ENCODE peak calls at places on chromosome 5, in seven cellular contexts. O is H9; V is CD4-positive, alpha-beta T cell; M is stomach; B is osteoblast; F is neural progenitor cell; Y is fibroblast of lung. G is an unnamed sample.

GRCh38 chr5:115375922-115376321 is 79.5 kb upstream of the CCDC112 start:
- DNase-seq in O (no peak), V (no peak), M (no peak), B (no peak), F (no peak), Y (no peak), G (peak; percentile 79)

GRCh38 chr5:76715734-76716455 is at the start of gene F2R:
- DNase-seq in O (peak; percentile 83), V (peak; percentile 36), M (peak; percentile 38), B (peak; percentile 95), F (peak; percentile 91), Y (peak; percentile 81), G (peak; percentile 59)

GRCh38 chr5:149514512-149514911 is 36.7 kb downstream of the CSNK1A1 start:
- DNase-seq in O (no peak), V (no peak), M (no peak), B (no peak), F (no peak), Y (no peak), G (no peak)

GRCh38 chr5:88743231-88743879 is 139.6 kb downstream of the MEF2C start:
- DNase-seq in O (no peak), V (no peak), M (no peak), B (peak; percentile 54), F (no peak), Y (peak; percentile 20), G (no peak)

GRCh38 chr5:132385321-132386105 is 16.0 kb downstream of the SLC22A5 start:
- DNase-seq in O (no peak), V (peak; percentile 56), M (peak; percentile 52), B (peak; percentile 92), F (peak; percentile 50), Y (peak; percentile 40), G (no peak)

GRCh38 chr5:174990909-174991308 is 266.5 kb downstream of the MSX2 start:
- DNase-seq in O (no peak), V (no peak), M (peak; percentile 71), B (no peak), F (no peak), Y (no peak), G (no peak)

GRCh38 chr5:170097934-170098333 is 7.8 kb upstream of the FOXI1 start:
- DNase-seq in O (no peak), V (no peak), M (no peak), B (no peak), F (no peak), Y (no peak), G (no peak)

GRCh38 chr5:24819841-24820240 is 175.1 kb upstream of the CDH10 start:
- DNase-seq in O (no peak), V (no peak), M (no peak), B (no peak), F (no peak), Y (peak; percentile 5), G (no peak)

GRCh38 chr5:124986667-124987066 is 240.2 kb upstream of the ZNF608 start:
- DNase-seq in O (no peak), V (no peak), M (no peak), B (no peak), F (no peak), Y (peak; percentile 8), G (no peak)

GRCh38 chr5:1564182-1564748 is 40.5 kb upstream of the LPCAT1 start:
- DNase-seq in O (no peak), V (no peak), M (peak; percentile 27), B (peak; percentile 89), F (no peak), Y (peak; percentile 72), G (no peak)

GRCh38 chr5:91245871-91246270 is 137.2 kb downstream of the ARRDC3 start:
- DNase-seq in O (no peak), V (no peak), M (no peak), B (no peak), F (no peak), Y (no peak), G (no peak)

GRCh38 chr5:150106669-150107068 is 20.3 kb upstream of the CSF1R start:
- DNase-seq in O (no peak), V (no peak), M (no peak), B (peak; percentile 31), F (no peak), Y (peak; percentile 33), G (no peak)

GRCh38 chr5:96619946-96620345 is 42.2 kb upstream of the CAST start:
- DNase-seq in O (no peak), V (no peak), M (no peak), B (peak; percentile 15), F (no peak), Y (no peak), G (no peak)

GRCh38 chr5:11560915-11561697 is 343.1 kb downstream of the CTNND2 start:
- DNase-seq in O (no peak), V (no peak), M (no peak), B (no peak), F (no peak), Y (peak; percentile 9), G (no peak)

GRCh38 chr5:93893050-93893449 is 151.7 kb upstream of the POU5F2 start:
- DNase-seq in O (no peak), V (no peak), M (no peak), B (no peak), F (no peak), Y (no peak), G (no peak)

GRCh38 chr5:22852807-22853670 is at the start of gene CDH12:
- DNase-seq in O (peak; percentile 67), V (no peak), M (no peak), B (no peak), F (peak; percentile 77), Y (no peak), G (no peak)

GRCh38 chr5:9165567-9165966 is 380.3 kb downstream of the SEMA5A start:
- DNase-seq in O (no peak), V (no peak), M (no peak), B (no peak), F (peak; percentile 30), Y (peak; percentile 23), G (no peak)

GRCh38 chr5:158492850-158493249 is 606.9 kb downstream of the EBF1 start:
- DNase-seq in O (no peak), V (no peak), M (no peak), B (no peak), F (no peak), Y (peak; percentile 61), G (no peak)

GRCh38 chr5:74540582-74540981 is 99.9 kb downstream of the ENC1 start:
- DNase-seq in O (no peak), V (no peak), M (no peak), B (no peak), F (peak; percentile 33), Y (no peak), G (no peak)

GRCh38 chr5:102666164-102666951 is 88.7 kb upstream of the PAM start:
- DNase-seq in O (no peak), V (no peak), M (no peak), B (peak; percentile 23), F (peak; percentile 40), Y (peak; percentile 61), G (no peak)

GRCh38 chr5:142618125-142618524 is 67.8 kb downstream of the FGF1 start:
- DNase-seq in O (no peak), V (no peak), M (no peak), B (peak; percentile 80), F (no peak), Y (peak; percentile 77), G (no peak)

GRCh38 chr5:139543423-139543991 is 17.6 kb upstream of the UBE2D2 start:
- DNase-seq in O (peak; percentile 91), V (peak; percentile 14), M (peak; percentile 55), B (peak; percentile 47), F (peak; percentile 76), Y (peak; percentile 43), G (peak; percentile 78)

GRCh38 chr5:119353213-119353612 is 2.6 kb upstream of the TNFAIP8 start:
- DNase-seq in O (no peak), V (no peak), M (no peak), B (no peak), F (no peak), Y (no peak), G (no peak)

DNA sequence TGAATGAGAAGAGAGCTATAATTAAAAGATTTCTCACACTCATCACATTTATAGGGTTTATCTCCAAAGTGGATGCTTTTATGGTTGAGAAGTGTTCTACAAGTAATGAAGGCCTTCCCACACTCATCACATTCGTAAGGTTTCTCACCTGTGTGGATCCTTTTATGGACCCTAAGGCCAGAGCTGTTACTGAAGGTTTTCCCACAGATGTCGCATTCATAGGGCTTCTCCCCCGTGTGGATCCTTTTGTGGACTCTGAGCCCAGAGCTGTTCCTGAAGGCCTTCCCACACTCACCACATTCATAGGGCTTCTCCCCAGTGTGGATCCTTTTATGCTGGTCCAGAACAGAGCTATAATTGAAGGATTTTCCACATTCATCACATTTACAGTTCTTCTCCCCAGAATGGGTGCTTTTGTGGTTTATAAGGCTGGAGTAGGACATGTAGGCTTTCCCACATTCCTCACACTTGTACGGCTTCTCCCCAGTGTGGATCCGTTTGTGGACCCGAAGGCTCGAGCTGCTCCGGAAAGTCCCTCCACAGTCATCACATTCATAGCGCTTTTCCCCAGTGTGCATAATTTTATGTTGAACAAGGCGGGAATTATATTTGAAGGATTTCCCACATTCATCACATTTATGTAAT is 10.5 kb downstream of the ZFP62 start:
- DNase-seq in O (no peak), V (no peak), M (no peak), B (no peak), F (no peak), Y (no peak), G (no peak)
- H3K9me3 ChIP-seq in O (peaks cover 53% of the 10 kb centered on the region), V (peaks cover 19% of the 10 kb centered on the region), M (peaks cover 32% of the 10 kb centered on the region), B (peaks cover 43% of the 10 kb centered on the region), F (peaks cover 56% of the 10 kb centered on the region), Y (peaks cover 13% of the 10 kb centered on the region), G (no peaks in the 10 kb centered on the region)

GRCh38 chr5:6188344-6188743 is 190.0 kb downstream of the MED10 start:
- DNase-seq in O (no peak), V (no peak), M (no peak), B (no peak), F (no peak), Y (no peak), G (no peak)
- H3K9me3 ChIP-seq in O (no peaks in the 10 kb centered on the region), V (no peaks in the 10 kb centered on the region), M (no peaks in the 10 kb centered on the region), B (no peaks in the 10 kb centered on the region), F (no peaks in the 10 kb centered on the region), Y (no peaks in the 10 kb centered on the region), G (no peaks in the 10 kb centered on the region)

GRCh38 chr5:108373426-108373825 is 8.5 kb downstream of the FBXL17 start:
- DNase-seq in O (no peak), V (no peak), M (no peak), B (no peak), F (no peak), Y (no peak), G (no peak)
- H3K9me3 ChIP-seq in O (peaks cover 5% of the 10 kb centered on the region), V (peaks cover 36% of the 10 kb centered on the region), M (peaks cover 22% of the 10 kb centered on the region), B (peaks cover 3% of the 10 kb centered on the region), F (peaks cover 21% of the 10 kb centered on the region), Y (no peaks in the 10 kb centered on the region), G (peaks cover 37% of the 10 kb centered on the region)

GRCh38 chr5:180250329-180250728 is 41.3 kb upstream of the RASGEF1C start:
- DNase-seq in O (no peak), V (no peak), M (no peak), B (no peak), F (no peak), Y (no peak), G (no peak)
- H3K9me3 ChIP-seq in O (peaks cover 37% of the 10 kb centered on the region), V (peaks cover 67% of the 10 kb centered on the region), M (peaks cover 100% of the 10 kb centered on the region), B (peaks cover 37% of the 10 kb centered on the region), F (peaks cover 30% of the 10 kb centered on the region), Y (no peaks in the 10 kb centered on the region), G (peaks cover 63% of the 10 kb centered on the region)

DNA sequence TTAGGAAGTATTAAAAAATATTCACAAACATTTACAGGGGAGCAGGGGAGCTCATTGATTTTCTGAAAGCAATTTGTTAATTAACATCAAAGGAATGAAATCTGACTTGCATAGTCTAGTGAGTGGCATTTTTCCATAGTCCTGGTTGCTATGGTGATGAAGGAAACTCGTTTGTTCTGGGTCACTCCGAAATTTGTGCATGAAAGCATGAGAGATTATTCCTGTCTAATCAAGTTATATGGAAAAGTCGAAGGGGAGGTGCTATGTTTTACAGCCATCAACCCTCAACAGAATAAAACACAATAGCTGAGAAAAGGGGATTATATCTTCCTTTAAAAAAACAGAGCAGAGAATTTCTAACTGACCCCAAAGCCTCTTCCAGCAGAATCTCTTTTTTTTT is 1495.7 kb upstream of the WWC1 start:
- DNase-seq in O (no peak), V (no peak), M (no peak), B (no peak), F (no peak), Y (no peak), G (no peak)
- H3K9me3 ChIP-seq in O (no peaks in the 10 kb centered on the region), V (no peaks in the 10 kb centered on the region), M (peaks cover 11% of the 10 kb centered on the region), B (no peaks in the 10 kb centered on the region), F (no peaks in the 10 kb centered on the region), Y (no peaks in the 10 kb centered on the region), G (no peaks in the 10 kb centered on the region)